ENCODE peak calls at places on chromosomes 7 and 10, in ten cellular contexts. O is NT2/D1; D is Right ventricle myocardium superior; J is CD4-positive, alpha-beta memory T cell; H is epithelial cell of esophagus; F is mesothelial cell of epicardium; G is COR-L47; E is fibroblast of the aortic adventitia; Q is lower lobe of right lung; M is HS-5. P is an unnamed sample.

GRCh38 chr10:7258948-7259523 is 151.8 kb downstream of the SFMBT2 start:
- DNase-seq in D (peak), G (no peak), M (no peak), O (no peak), J (peak), Q (no peak), E (no peak), F (no peak), H (no peak), P (peak)

GRCh38 chr10:48511855-48512191 is 93.0 kb downstream of the ARHGAP22 start:
- DNase-seq in G (no peak), J (no peak), O (no peak), Q (no peak), F (no peak), D (no peak), E (no peak), M (no peak), H (peak), P (peak)

GRCh38 chr10:125146791-125147604 is 13.4 kb downstream of the CTBP2 start:
- DNase-seq in G (peak), E (peak), M (no peak), F (no peak), H (peak), J (no peak), D (no peak), O (no peak), Q (no peak), P (peak)

GRCh38 chr10:26755443-26755903 is 58.0 kb downstream of the PDSS1 start:
- DNase-seq in H (peak), F (no peak), M (no peak), D (no peak), Q (no peak), J (no peak), G (no peak), O (no peak), E (peak), P (peak)

GRCh38 chr10:36446873-36447272 is 678.5 kb upstream of the ANKRD30A start:
- DNase-seq in J (no peak), H (peak), F (no peak), G (peak), M (no peak), Q (no peak), D (peak), O (no peak), E (no peak), P (no peak)

GRCh38 chr10:63866075-63866746 is 345.0 kb downstream of the REEP3 start:
- DNase-seq in E (peak), O (peak), J (peak), H (peak), F (peak), D (peak), G (peak), Q (no peak), M (peak), P (peak)

GRCh38 chr10:87691515-87692070 is 31.9 kb downstream of the PAPSS2 start:
- DNase-seq in O (no peak), J (no peak), M (no peak), Q (no peak), H (peak), E (no peak), F (no peak), G (no peak), D (no peak), P (no peak)

GRCh38 chr7:73906874-73907273 is 45.9 kb downstream of the TMEM270 start:
- DNase-seq in E (no peak), H (no peak), D (no peak), J (no peak), M (no peak), O (no peak), F (no peak), Q (peak), G (no peak), P (no peak)

GRCh38 chr10:105398202-105398601 is 757.1 kb downstream of the SORCS3 start:
- DNase-seq in E (no peak), M (no peak), Q (no peak), H (no peak), O (no peak), D (peak), G (no peak), J (no peak), F (no peak), P (no peak)

GRCh38 chr10:48497965-48498770 is 106.7 kb downstream of the ARHGAP22 start:
- DNase-seq in H (no peak), O (no peak), F (no peak), J (no peak), Q (no peak), G (no peak), D (no peak), M (no peak), E (no peak), P (no peak)

GRCh38 chr7:29091722-29092121 is 54.6 kb downstream of the CPVL start:
- DNase-seq in E (no peak), F (no peak), G (peak), M (no peak), J (no peak), O (no peak), Q (no peak), H (no peak), D (no peak), P (no peak)

GRCh38 chr7:123769371-123769770 is 20.6 kb upstream of the WASL start:
- DNase-seq in D (no peak), F (no peak), G (no peak), H (peak), Q (no peak), O (no peak), E (peak), J (no peak), M (no peak), P (no peak)

GRCh38 chr10:80917636-80918035 is 379.9 kb downstream of the SH2D4B start:
- DNase-seq in E (no peak), H (no peak), Q (no peak), O (no peak), D (no peak), G (no peak), F (no peak), M (no peak), J (no peak), P (no peak)

GRCh38 chr10:94626476-94626875 is 57.1 kb upstream of the CYP2C18 start:
- DNase-seq in F (no peak), Q (no peak), G (no peak), D (no peak), J (no peak), M (no peak), H (peak), E (no peak), O (no peak), P (no peak)

GRCh38 chr10:97123713-97124112 is 62.0 kb downstream of the SLIT1 start:
- DNase-seq in Q (no peak), E (no peak), O (no peak), M (no peak), F (no peak), G (no peak), J (no peak), H (no peak), D (no peak), P (no peak)

GRCh38 chr7:156929789-156930539 is 19.5 kb upstream of the NOM1 start:
- DNase-seq in M (no peak), J (peak), F (no peak), O (no peak), D (no peak), G (no peak), H (no peak), E (no peak), Q (no peak), P (no peak)

GRCh38 chr7:131072505-131073091 is 255.1 kb upstream of the MKLN1 start:
- DNase-seq in O (no peak), J (no peak), E (peak), Q (no peak), F (no peak), G (no peak), D (no peak), H (peak), M (no peak), P (no peak)

GRCh38 chr7:83267141-83267631 is 104.5 kb upstream of the PCLO start:
- DNase-seq in Q (no peak), D (no peak), F (no peak), O (no peak), G (no peak), J (no peak), E (no peak), H (peak), M (no peak), P (no peak)

GRCh38 chr10:129872001-129872400 is 92.1 kb downstream of the EBF3 start:
- DNase-seq in E (no peak), G (no peak), F (no peak), D (no peak), Q (no peak), J (no peak), H (no peak), O (no peak), M (no peak), P (no peak)

GRCh38 chr10:33145451-33146188 is 187.6 kb upstream of the ITGB1 start:
- DNase-seq in J (no peak), H (no peak), E (no peak), Q (no peak), O (no peak), M (no peak), F (no peak), D (no peak), G (no peak), P (no peak)

GRCh38 chr7:44211126-44211675 is 10.4 kb downstream of the YKT6 start:
- DNase-seq in J (no peak), Q (no peak), D (no peak), M (no peak), O (no peak), G (no peak), H (no peak), E (no peak), F (peak), P (no peak)

GRCh38 chr10:7035111-7035761 is 375.6 kb downstream of the SFMBT2 start:
- DNase-seq in Q (no peak), G (no peak), E (no peak), O (no peak), H (no peak), J (no peak), D (no peak), M (no peak), F (no peak), P (no peak)

GRCh38 chr7:11604505-11604904 is 227.5 kb downstream of the THSD7A start:
- DNase-seq in D (no peak), E (no peak), J (no peak), G (no peak), F (no peak), O (no peak), M (no peak), H (no peak), Q (no peak), P (no peak)

GRCh38 chr10:116155191-116155590 is 117.8 kb downstream of the GFRA1 start:
- DNase-seq in G (no peak), D (no peak), F (no peak), Q (no peak), E (no peak), J (no peak), H (no peak), M (no peak), O (no peak), P (no peak)

P was measured in naive B cell.